ENCODE peak calls at places on chromosomes 1 and 21, in six cellular contexts. Q is body of pancreas, W is left ventricle myocardium inferior, C is H9, E is cardiac fibroblast, X is thoracic aorta. J is an unnamed sample.

GRCh38 chr1:227918736-227919135 is 29.0 kb downstream of the WNT9A start:
- DNase-seq in Q (no peak), W (no peak), C (no peak), E (no peak), X (no peak), J (no peak)

GRCh38 chr1:62082456-62083363 is 111.9 kb upstream of the L1TD1 start:
- DNase-seq in Q (peak), W (no peak), C (peak), E (peak), X (no peak), J (peak)

GRCh38 chr1:62385923-62386322 is 50.9 kb upstream of the USP1 start:
- DNase-seq in Q (no peak), W (no peak), C (no peak), E (no peak), X (no peak), J (no peak)

GRCh38 chr1:115771847-115772457 is 3.4 kb upstream of the CASQ2 start:
- DNase-seq in Q (peak), W (peak), C (peak), E (peak), X (peak), J (peak)

GRCh38 chr1:32239790-32240139 is 7.3 kb upstream of the FAM167B start:
- DNase-seq in Q (peak), W (no peak), C (no peak), E (no peak), X (no peak), J (peak)

GRCh38 chr1:8486047-8486446 is 168.1 kb downstream of the SLC45A1 start:
- DNase-seq in Q (no peak), W (no peak), C (no peak), E (no peak), X (no peak), J (no peak)

GRCh38 chr1:224635356-224635755 is 19.2 kb downstream of the CNIH3 start:
- DNase-seq in Q (peak), W (no peak), C (no peak), E (peak), X (no peak), J (no peak)

GRCh38 chr21:26005464-26005863 is 165.1 kb downstream of the APP start:
- DNase-seq in Q (no peak), W (no peak), C (no peak), E (no peak), X (no peak), J (no peak)

GRCh38 chr1:109739738-109740614 is 862 bp downstream of the GSTM3 start:
- DNase-seq in Q (peak), W (peak), C (peak), E (peak), X (peak), J (peak)

DNA sequence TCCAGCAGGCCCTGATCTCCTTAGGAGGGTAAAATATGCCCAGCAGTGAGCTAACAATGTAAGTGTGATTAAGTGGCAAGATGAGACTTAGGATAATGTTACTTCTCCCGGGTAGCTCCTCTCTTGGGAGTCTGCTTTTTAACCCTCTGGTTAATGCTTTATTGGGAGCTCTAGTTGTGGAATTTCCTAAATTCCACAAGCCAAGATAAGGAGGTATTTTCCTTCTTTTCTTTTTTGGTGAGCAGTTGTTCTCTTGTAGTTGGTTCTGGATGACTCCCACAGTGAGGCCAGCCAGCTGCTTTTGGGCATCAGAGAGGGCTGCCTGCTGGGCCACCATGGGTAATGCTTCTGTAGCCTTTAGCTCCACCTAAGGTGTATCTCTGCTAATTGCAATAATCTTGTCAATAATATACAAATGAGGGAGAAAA is 19.3 kb downstream of the C1orf52 start:
- DNase-seq in Q (peak), W (no peak), C (peak), E (peak), X (no peak), J (no peak)
- TF ChIP-seq CTCF in Q (no peak), W (peak), C (peak), E (peak), X (no peak), J (no peak)

GRCh38 chr1:86507935-86508582 is 38.8 kb upstream of the CLCA4 start:
- DNase-seq in Q (no peak), W (no peak), C (peak), E (peak), X (no peak), J (peak)
- TF ChIP-seq CTCF in Q (no peak), W (peak), C (peak), E (peak), X (peak), J (peak)

GRCh38 chr1:38569932-38570356 is 289.6 kb downstream of the RRAGC start:
- DNase-seq in Q (no peak), W (no peak), C (no peak), E (no peak), X (no peak), J (no peak)

GRCh38 chr1:38568061-38568857 is 291.3 kb downstream of the RRAGC start:
- DNase-seq in Q (no peak), W (no peak), C (no peak), E (no peak), X (no peak), J (no peak)

GRCh38 chr1:38570576-38570975 is 289.0 kb downstream of the RRAGC start:
- DNase-seq in Q (no peak), W (no peak), C (no peak), E (no peak), X (no peak), J (no peak)

GRCh38 chr1:38567401-38567800 is 292.2 kb downstream of the RRAGC start:
- DNase-seq in Q (no peak), W (no peak), C (no peak), E (no peak), X (no peak), J (no peak)

DNA sequence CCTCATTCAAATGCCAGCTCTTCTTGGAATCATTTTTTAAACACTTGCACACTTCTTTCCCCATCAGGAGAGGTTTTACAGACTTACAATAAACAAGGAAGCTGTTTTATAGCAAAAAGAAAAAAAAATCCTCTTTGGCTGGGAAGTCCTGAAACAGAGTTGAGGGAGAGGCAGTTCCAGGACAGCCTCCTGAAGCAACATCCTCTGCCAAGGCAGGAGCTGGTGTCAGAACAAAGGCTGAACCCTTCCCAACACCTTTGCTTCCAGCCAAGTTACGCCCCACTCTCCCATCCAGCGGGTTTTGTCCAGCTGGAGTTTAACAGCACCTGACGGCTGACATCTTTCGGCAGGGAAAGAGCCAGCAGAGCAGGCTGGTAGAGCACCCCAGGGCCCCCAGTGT is 287.8 kb downstream of the RRAGC start:
- DNase-seq in Q (no peak), W (no peak), C (no peak), E (no peak), X (no peak), J (no peak)
- TF ChIP-seq CTCF in Q (no peak), W (no peak), C (no peak), E (no peak), X (no peak), J (no peak)

DNA sequence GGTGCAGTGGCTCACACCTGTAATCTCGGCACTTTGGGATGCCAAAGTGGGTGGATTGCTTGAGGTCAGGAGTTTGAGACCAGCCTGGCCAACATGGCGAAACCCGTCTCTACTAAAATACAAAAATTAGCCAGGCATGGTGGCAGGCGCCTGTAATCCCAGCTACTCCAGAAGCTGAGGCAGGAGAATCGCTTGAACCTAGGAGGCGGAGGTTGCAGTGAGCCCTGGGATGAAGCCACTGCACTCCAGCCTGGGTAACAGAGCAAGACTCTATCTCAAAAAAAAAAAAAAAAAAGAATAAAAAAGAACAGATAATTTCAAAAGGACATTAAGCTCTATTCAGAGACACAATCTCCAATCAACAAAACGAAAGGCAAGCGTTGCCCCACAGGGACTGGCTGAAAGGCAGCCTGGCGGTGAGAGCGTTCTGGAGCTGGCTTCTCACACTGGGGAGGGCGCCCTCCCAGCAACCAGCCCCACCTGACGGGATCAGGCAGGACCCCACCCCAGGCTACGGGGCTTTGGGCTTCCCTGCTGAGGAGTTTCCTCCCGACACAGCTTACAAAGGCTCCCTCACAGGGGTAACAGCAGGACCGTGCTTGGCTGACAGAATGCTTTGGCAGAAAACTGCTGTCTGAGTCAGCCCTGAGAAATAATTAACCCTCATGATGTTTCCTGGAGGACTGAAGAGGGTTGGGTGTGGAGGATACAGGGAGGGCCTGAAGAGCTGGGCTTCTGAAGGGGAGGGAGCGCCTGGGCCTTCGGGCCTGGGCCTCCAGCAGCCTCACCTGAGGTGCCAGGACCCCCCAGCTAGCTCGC is 31.1 kb upstream of the SRP9 start:
- DNase-seq in Q (peak), W (peak), C (peak), E (peak), X (peak), J (peak)
- TF ChIP-seq CTCF in Q (no peak), W (peak), C (peak), E (peak), X (no peak), J (no peak)

J was measured in nephron progenitor cell.